ENCODE peak calls at places on chromosomes 6 and 20, in seven cellular contexts. One of them, this sample, is unnamed.

GRCh38 chr6:87436435-87436834 is 28.7 kb downstream of the CFAP206 start:
- DNase-seq in CD8-positive, alpha-beta T cell: peak; percentile 47
- DNase-seq in fibroblast of lung: peak; percentile 61
- DNase-seq in aorta: no peak
- DNase-seq in ovary: peak; percentile 15
- DNase-seq in left lung: no peak
- DNase-seq in IMR-90: peak; percentile 73
- DNase-seq in this sample: peak; percentile 24

GRCh38 chr6:20922743-20923142 is 388.5 kb downstream of the CDKAL1 start:
- DNase-seq in CD8-positive, alpha-beta T cell: no peak
- DNase-seq in fibroblast of lung: no peak
- DNase-seq in aorta: no peak
- DNase-seq in ovary: no peak
- DNase-seq in left lung: no peak
- DNase-seq in IMR-90: peak; percentile 11
- DNase-seq in this sample: no peak

GRCh38 chr6:16947461-16948159 is 154.2 kb upstream of the STMND1 start:
- DNase-seq in CD8-positive, alpha-beta T cell: no peak
- DNase-seq in fibroblast of lung: peak; percentile 99
- DNase-seq in aorta: no peak
- DNase-seq in ovary: no peak
- DNase-seq in left lung: no peak
- DNase-seq in IMR-90: peak; percentile 98
- DNase-seq in this sample: peak; percentile 13

GRCh38 chr20:52103911-52104545 is 87.6 kb downstream of the ZFP64 start:
- DNase-seq in CD8-positive, alpha-beta T cell: no peak
- DNase-seq in fibroblast of lung: peak; percentile 42
- DNase-seq in aorta: no peak
- DNase-seq in ovary: no peak
- DNase-seq in left lung: no peak
- DNase-seq in IMR-90: peak; percentile 14
- DNase-seq in this sample: no peak

GRCh38 chr6:37979392-37980221 is 160.1 kb downstream of the ZFAND3 start:
- DNase-seq in CD8-positive, alpha-beta T cell: no peak
- DNase-seq in fibroblast of lung: no peak
- DNase-seq in aorta: no peak
- DNase-seq in ovary: no peak
- DNase-seq in left lung: no peak
- DNase-seq in IMR-90: no peak
- DNase-seq in this sample: no peak

GRCh38 chr6:108353853-108354252 is 59.0 kb downstream of the AFG1L start:
- DNase-seq in CD8-positive, alpha-beta T cell: no peak
- DNase-seq in fibroblast of lung: peak; percentile 54
- DNase-seq in aorta: no peak
- DNase-seq in ovary: no peak
- DNase-seq in left lung: no peak
- DNase-seq in IMR-90: peak; percentile 17
- DNase-seq in this sample: no peak

GRCh38 chr6:3347237-3347636 is 88.5 kb downstream of the PSMG4 start:
- DNase-seq in CD8-positive, alpha-beta T cell: no peak
- DNase-seq in fibroblast of lung: no peak
- DNase-seq in aorta: no peak
- DNase-seq in ovary: no peak
- DNase-seq in left lung: no peak
- DNase-seq in IMR-90: no peak
- DNase-seq in this sample: no peak

GRCh38 chr20:16397053-16397452 is 176.2 kb downstream of the KIF16B start:
- DNase-seq in CD8-positive, alpha-beta T cell: no peak
- DNase-seq in fibroblast of lung: peak; percentile 27
- DNase-seq in aorta: peak; percentile 84
- DNase-seq in ovary: peak; percentile 78
- DNase-seq in left lung: no peak
- DNase-seq in IMR-90: no peak
- DNase-seq in this sample: peak; percentile 45

GRCh38 chr20:23631226-23631822 is 6.4 kb downstream of the CST3 start:
- DNase-seq in CD8-positive, alpha-beta T cell: no peak
- DNase-seq in fibroblast of lung: no peak
- DNase-seq in aorta: no peak
- DNase-seq in ovary: no peak
- DNase-seq in left lung: no peak
- DNase-seq in IMR-90: no peak
- DNase-seq in this sample: no peak

GRCh38 chr6:147782302-147782701 is 273.8 kb downstream of the SAMD5 start:
- DNase-seq in CD8-positive, alpha-beta T cell: no peak
- DNase-seq in fibroblast of lung: peak; percentile 56
- DNase-seq in aorta: no peak
- DNase-seq in ovary: no peak
- DNase-seq in left lung: no peak
- DNase-seq in IMR-90: peak; percentile 77
- DNase-seq in this sample: no peak

GRCh38 chr20:57576002-57576401 is 15.1 kb downstream of the PCK1 start:
- DNase-seq in CD8-positive, alpha-beta T cell: no peak
- DNase-seq in fibroblast of lung: no peak
- DNase-seq in aorta: no peak
- DNase-seq in ovary: no peak
- DNase-seq in left lung: no peak
- DNase-seq in IMR-90: no peak
- DNase-seq in this sample: no peak

GRCh38 chr20:25077610-25078169 is 4.3 kb downstream of the VSX1 start:
- DNase-seq in CD8-positive, alpha-beta T cell: no peak
- DNase-seq in fibroblast of lung: peak; percentile 14
- DNase-seq in aorta: no peak
- DNase-seq in ovary: peak; percentile 38
- DNase-seq in left lung: peak; percentile 88
- DNase-seq in IMR-90: peak; percentile 6
- DNase-seq in this sample: no peak

GRCh38 chr6:119575721-119576120 is 226.2 kb upstream of the MAN1A1 start:
- DNase-seq in CD8-positive, alpha-beta T cell: no peak
- DNase-seq in fibroblast of lung: peak; percentile 82
- DNase-seq in aorta: no peak
- DNase-seq in ovary: no peak
- DNase-seq in left lung: no peak
- DNase-seq in IMR-90: peak; percentile 52
- DNase-seq in this sample: no peak

GRCh38 chr6:27239258-27239657 is 8.2 kb upstream of the PRSS16 start:
- DNase-seq in CD8-positive, alpha-beta T cell: no peak
- DNase-seq in fibroblast of lung: no peak
- DNase-seq in aorta: no peak
- DNase-seq in ovary: no peak
- DNase-seq in left lung: no peak
- DNase-seq in IMR-90: no peak
- DNase-seq in this sample: no peak

GRCh38 chr6:27234576-27234975 is 12.9 kb upstream of the PRSS16 start:
- DNase-seq in CD8-positive, alpha-beta T cell: no peak
- DNase-seq in fibroblast of lung: no peak
- DNase-seq in aorta: no peak
- DNase-seq in ovary: no peak
- DNase-seq in left lung: no peak
- DNase-seq in IMR-90: no peak
- DNase-seq in this sample: no peak

GRCh38 chr6:27241443-27241842 is 6.1 kb upstream of the PRSS16 start:
- DNase-seq in CD8-positive, alpha-beta T cell: no peak
- DNase-seq in fibroblast of lung: no peak
- DNase-seq in aorta: no peak
- DNase-seq in ovary: no peak
- DNase-seq in left lung: no peak
- DNase-seq in IMR-90: no peak
- DNase-seq in this sample: no peak

GRCh38 chr6:27237089-27237723 is 10.3 kb upstream of the PRSS16 start:
- DNase-seq in CD8-positive, alpha-beta T cell: no peak
- DNase-seq in fibroblast of lung: peak; percentile 74
- DNase-seq in aorta: no peak
- DNase-seq in ovary: no peak
- DNase-seq in left lung: no peak
- DNase-seq in IMR-90: peak; percentile 77
- DNase-seq in this sample: no peak

DNA sequence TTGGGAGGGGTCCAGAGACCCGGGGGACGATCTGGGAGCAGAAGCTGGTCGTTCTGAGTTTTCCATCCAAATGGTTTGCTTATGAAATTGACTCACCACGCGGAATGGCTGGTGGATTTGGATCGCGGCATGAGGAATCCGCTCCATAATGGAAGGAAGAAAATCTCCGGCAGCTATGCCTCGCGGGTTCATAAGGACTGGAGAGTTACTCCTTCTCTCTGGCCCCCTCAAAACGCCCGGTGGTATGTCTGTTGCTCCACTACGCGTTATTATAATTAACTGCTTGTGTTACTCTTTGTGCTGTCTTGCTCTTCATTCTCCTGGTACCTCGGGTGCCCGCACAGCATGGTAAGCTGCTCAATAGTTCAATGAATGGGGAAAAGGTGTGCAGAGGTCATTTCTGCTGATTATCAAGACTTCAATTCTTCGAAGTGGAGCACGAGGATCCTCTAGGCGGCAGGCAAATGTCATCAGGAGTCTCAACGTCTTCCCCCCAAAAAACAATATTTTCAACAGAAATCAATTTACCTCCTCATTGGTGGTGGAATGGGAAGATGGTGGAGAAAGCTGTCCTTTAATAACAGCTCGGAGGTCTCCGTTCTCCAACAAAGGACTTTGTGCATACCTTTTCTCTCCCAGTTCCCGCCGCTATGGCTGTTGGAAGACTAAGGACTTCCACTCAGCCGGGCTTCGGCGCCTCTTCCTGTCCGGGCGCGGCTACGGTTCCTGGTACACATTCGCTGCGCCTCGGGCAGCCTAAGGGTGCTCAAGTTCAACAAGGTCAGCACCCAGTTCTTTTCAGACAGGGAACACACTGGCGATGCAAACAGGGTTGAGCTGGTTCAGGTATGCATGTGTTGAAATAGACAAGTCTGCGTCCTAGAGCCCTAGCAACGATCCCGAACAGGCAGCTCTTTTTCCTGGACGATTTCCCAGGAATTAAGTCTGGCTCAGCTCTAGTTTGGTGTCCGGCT is 9.2 kb upstream of the PRSS16 start:
- DNase-seq in CD8-positive, alpha-beta T cell: no peak
- DNase-seq in fibroblast of lung: no peak
- DNase-seq in aorta: no peak
- DNase-seq in ovary: no peak
- DNase-seq in left lung: no peak
- DNase-seq in IMR-90: no peak
- DNase-seq in this sample: no peak
- H3K9me3 ChIP-seq in CD8-positive, alpha-beta T cell: peaks cover 5% of the 10 kb centered on the region
- H3K9me3 ChIP-seq in fibroblast of lung: no peaks in the 10 kb centered on the region
- H3K9me3 ChIP-seq in aorta: peaks cover 5% of the 10 kb centered on the region
- H3K9me3 ChIP-seq in ovary: no peaks in the 10 kb centered on the region
- H3K9me3 ChIP-seq in left lung: no peaks in the 10 kb centered on the region
- H3K9me3 ChIP-seq in IMR-90: no peaks in the 10 kb centered on the region
- H3K9me3 ChIP-seq in this sample: no peaks in the 10 kb centered on the region

GRCh38 chr20:3865152-3865886 is 18.7 kb downstream of the MAVS start:
- DNase-seq in CD8-positive, alpha-beta T cell: no peak
- DNase-seq in fibroblast of lung: no peak
- DNase-seq in aorta: no peak
- DNase-seq in ovary: no peak
- DNase-seq in left lung: no peak
- DNase-seq in IMR-90: no peak
- DNase-seq in this sample: no peak
- H3K36me3 ChIP-seq in CD8-positive, alpha-beta T cell: peaks cover 41% of the 10 kb centered on the region
- H3K36me3 ChIP-seq in fibroblast of lung: peaks cover 36% of the 10 kb centered on the region
- H3K36me3 ChIP-seq in aorta: peaks cover 5% of the 10 kb centered on the region
- H3K36me3 ChIP-seq in ovary: no peaks in the 10 kb centered on the region
- H3K36me3 ChIP-seq in left lung: peaks cover 97% of the 10 kb centered on the region
- H3K36me3 ChIP-seq in IMR-90: peaks cover 75% of the 10 kb centered on the region
- H3K36me3 ChIP-seq in this sample: peaks cover 46% of the 10 kb centered on the region

GRCh38 chr6:33707771-33708170 is 3.7 kb downstream of the UQCC2 start:
- DNase-seq in CD8-positive, alpha-beta T cell: no peak
- DNase-seq in fibroblast of lung: no peak
- DNase-seq in aorta: no peak
- DNase-seq in ovary: no peak
- DNase-seq in left lung: no peak
- DNase-seq in IMR-90: no peak
- DNase-seq in this sample: no peak

GRCh38 chr6:33705268-33705885 is 6.1 kb downstream of the UQCC2 start:
- DNase-seq in CD8-positive, alpha-beta T cell: no peak
- DNase-seq in fibroblast of lung: no peak
- DNase-seq in aorta: no peak
- DNase-seq in ovary: no peak
- DNase-seq in left lung: no peak
- DNase-seq in IMR-90: peak; percentile 33
- DNase-seq in this sample: no peak

GRCh38 chr6:33708516-33709204 is 2.8 kb downstream of the UQCC2 start:
- DNase-seq in CD8-positive, alpha-beta T cell: no peak
- DNase-seq in fibroblast of lung: no peak
- DNase-seq in aorta: no peak
- DNase-seq in ovary: no peak
- DNase-seq in left lung: no peak
- DNase-seq in IMR-90: no peak
- DNase-seq in this sample: no peak

GRCh38 chr6:33704215-33704817 is 7.2 kb downstream of the UQCC2 start:
- DNase-seq in CD8-positive, alpha-beta T cell: no peak
- DNase-seq in fibroblast of lung: no peak
- DNase-seq in aorta: no peak
- DNase-seq in ovary: no peak
- DNase-seq in left lung: no peak
- DNase-seq in IMR-90: no peak
- DNase-seq in this sample: no peak

DNA sequence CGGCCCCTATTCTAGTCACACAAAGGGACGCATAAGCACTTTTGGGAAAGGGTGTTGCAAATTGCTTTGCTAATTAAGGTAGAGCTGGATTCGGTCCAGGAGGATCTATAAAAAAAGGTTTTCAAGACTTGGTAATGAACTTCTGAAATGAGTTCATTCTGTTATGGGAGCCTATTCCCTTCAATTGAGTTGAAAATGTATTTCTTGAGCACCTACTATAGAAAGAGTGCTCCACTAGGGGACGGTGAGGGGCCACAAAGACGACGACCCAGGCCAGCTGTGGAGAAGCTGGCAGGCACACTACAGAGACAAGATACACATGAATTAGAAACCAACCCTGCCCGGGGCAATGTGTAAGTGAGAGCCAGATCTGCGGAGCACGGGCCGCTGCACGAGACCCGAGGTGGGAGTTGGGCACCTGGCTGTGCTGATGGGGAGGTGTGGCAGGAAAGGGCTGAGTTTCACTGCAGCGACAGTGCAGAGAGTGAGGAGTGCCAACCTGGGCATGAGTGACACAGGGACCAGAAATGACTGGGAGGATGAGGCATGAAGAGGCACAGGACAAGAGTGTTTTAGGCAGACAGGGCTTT is 5.3 kb downstream of the UQCC2 start:
- DNase-seq in CD8-positive, alpha-beta T cell: no peak
- DNase-seq in fibroblast of lung: no peak
- DNase-seq in aorta: no peak
- DNase-seq in ovary: no peak
- DNase-seq in left lung: no peak
- DNase-seq in IMR-90: no peak
- DNase-seq in this sample: no peak
- H3K4me1 ChIP-seq in CD8-positive, alpha-beta T cell: peaks cover 14% of the 10 kb centered on the region
- H3K4me1 ChIP-seq in fibroblast of lung: peaks cover 5% of the 10 kb centered on the region
- H3K4me1 ChIP-seq in aorta: no peaks in the 10 kb centered on the region
- H3K4me1 ChIP-seq in ovary: peaks cover 4% of the 10 kb centered on the region
- H3K4me1 ChIP-seq in left lung: peaks cover 14% of the 10 kb centered on the region
- H3K4me1 ChIP-seq in IMR-90: peaks cover 7% of the 10 kb centered on the region
- H3K4me1 ChIP-seq in this sample: peaks cover 18% of the 10 kb centered on the region

GRCh38 chr20:60395993-60396392 is 437.8 kb downstream of the CDH26 start:
- DNase-seq in CD8-positive, alpha-beta T cell: no peak
- DNase-seq in fibroblast of lung: no peak
- DNase-seq in aorta: no peak
- DNase-seq in ovary: no peak
- DNase-seq in left lung: no peak
- DNase-seq in IMR-90: no peak
- DNase-seq in this sample: no peak
- H3K9me3 ChIP-seq in CD8-positive, alpha-beta T cell: no peaks in the 10 kb centered on the region
- H3K9me3 ChIP-seq in fibroblast of lung: no peaks in the 10 kb centered on the region
- H3K9me3 ChIP-seq in aorta: peaks cover 2% of the 10 kb centered on the region
- H3K9me3 ChIP-seq in ovary: no peaks in the 10 kb centered on the region
- H3K9me3 ChIP-seq in left lung: no peaks in the 10 kb centered on the region
- H3K9me3 ChIP-seq in IMR-90: peaks cover 15% of the 10 kb centered on the region
- H3K9me3 ChIP-seq in this sample: peaks cover 4% of the 10 kb centered on the region